ENCODE peak calls at places on chromosome 3, in eight cellular contexts. N is PC-3, K is ovary, O is A549, R is AG04449, W is kidney, C is cardiac fibroblast, J is GM10248. D is an unnamed sample.
A peak's percentile ranks its signal among the peaks of the same experiment; 100 is the strongest.

GRCh38 chr3:57029383-57029782 is 31.1 kb upstream of the SPATA12 start:
- DNase-seq in N (no peak), K (no peak), O (no peak), R (no peak), W (no peak), C (no peak), J (no peak), D (no peak)

GRCh38 chr3:134372405-134373277 is 1.6 kb downstream of the AMOTL2 start:
- DNase-seq in N (no peak), K (no peak), O (no peak), R (no peak), W (peak; percentile 64), C (no peak), J (no peak), D (no peak)

GRCh38 chr3:136022518-136023263 is 57.2 kb downstream of the PPP2R3A start:
- DNase-seq in N (no peak), K (no peak), O (no peak), R (no peak), W (no peak), C (no peak), J (no peak), D (peak; percentile 45)

GRCh38 chr3:179348325-179349013 is 960 bp downstream of the MFN1 start:
- DNase-seq in N (peak; percentile 56), K (no peak), O (no peak), R (no peak), W (no peak), C (peak; percentile 1), J (peak; percentile 71), D (no peak)

GRCh38 chr3:24043985-24044384 is 98.9 kb downstream of the NR1D2 start:
- DNase-seq in N (no peak), K (no peak), O (no peak), R (no peak), W (no peak), C (no peak), J (no peak), D (no peak)

GRCh38 chr3:72427575-72427974 is 420.7 kb downstream of the SHQ1 start:
- DNase-seq in N (no peak), K (no peak), O (no peak), R (no peak), W (no peak), C (no peak), J (no peak), D (no peak)

GRCh38 chr3:66983101-66983500 is 15.0 kb upstream of the KBTBD8 start:
- DNase-seq in N (no peak), K (no peak), O (no peak), R (no peak), W (no peak), C (no peak), J (no peak), D (no peak)

GRCh38 chr3:112143251-112143650 is 10.2 kb upstream of the GCSAM start:
- DNase-seq in N (no peak), K (no peak), O (no peak), R (no peak), W (no peak), C (no peak), J (no peak), D (no peak)

GRCh38 chr3:67215690-67216089 is 217.6 kb downstream of the KBTBD8 start:
- DNase-seq in N (no peak), K (no peak), O (no peak), R (no peak), W (no peak), C (no peak), J (no peak), D (no peak)

GRCh38 chr3:196440696-196441095 is 8.5 kb upstream of the UBXN7 start:
- DNase-seq in N (no peak), K (no peak), O (no peak), R (no peak), W (no peak), C (no peak), J (no peak), D (no peak)

GRCh38 chr3:75249005-75249404 is 415.1 kb upstream of the FRG2C start:
- DNase-seq in N (no peak), K (no peak), O (no peak), R (no peak), W (no peak), C (no peak), J (no peak), D (no peak)

GRCh38 chr3:49723301-49723630 is 485 bp downstream of the GMPPB start:
- DNase-seq in N (peak; percentile 53), K (peak; percentile 51), O (no peak), R (no peak), W (peak; percentile 92), C (peak; percentile 48), J (peak; percentile 60), D (peak; percentile 44)

GRCh38 chr3:48067271-48067670 is 51.1 kb upstream of the MAP4 start:
- DNase-seq in N (no peak), K (no peak), O (no peak), R (no peak), W (no peak), C (no peak), J (no peak), D (no peak)

GRCh38 chr3:122415104-122415744 is 638 bp downstream of the WDR5B start:
- DNase-seq in N (peak; percentile 64), K (no peak), O (peak; percentile 63), R (no peak), W (no peak), C (peak; percentile 40), J (peak; percentile 69), D (peak; percentile 85)

GRCh38 chr3:49017646-49017977 is 768 bp downstream of the DALRD3 start:
- DNase-seq in N (peak; percentile 59), K (no peak), O (no peak), R (no peak), W (no peak), C (no peak), J (no peak), D (no peak)

GRCh38 chr3:8279476-8279875 is 222.1 kb upstream of the LMCD1 start:
- DNase-seq in N (no peak), K (no peak), O (no peak), R (no peak), W (no peak), C (no peak), J (no peak), D (no peak)

GRCh38 chr3:84980011-84980410 is 21.2 kb downstream of the CADM2 start:
- DNase-seq in N (no peak), K (no peak), O (no peak), R (no peak), W (no peak), C (no peak), J (no peak), D (no peak)

GRCh38 chr3:84968701-84969235 is 10.0 kb downstream of the CADM2 start:
- DNase-seq in N (no peak), K (no peak), O (no peak), R (no peak), W (no peak), C (no peak), J (no peak), D (no peak)

GRCh38 chr3:84977021-84977420 is 18.2 kb downstream of the CADM2 start:
- DNase-seq in N (no peak), K (no peak), O (no peak), R (no peak), W (no peak), C (no peak), J (no peak), D (no peak)

GRCh38 chr3:84978833-84979232 is 20.0 kb downstream of the CADM2 start:
- DNase-seq in N (no peak), K (no peak), O (no peak), R (no peak), W (no peak), C (no peak), J (no peak), D (no peak)

GRCh38 chr3:84974347-84974746 is 15.6 kb downstream of the CADM2 start:
- DNase-seq in N (peak; percentile 35), K (no peak), O (no peak), R (no peak), W (no peak), C (no peak), J (no peak), D (peak; percentile 30)
- TF ChIP-seq CTCF in N (peak; percentile 50), K (no peak), O (peak; percentile 20), R (no peak), W (no peak), C (no peak), J (no peak), D (peak; percentile 43)

DNA sequence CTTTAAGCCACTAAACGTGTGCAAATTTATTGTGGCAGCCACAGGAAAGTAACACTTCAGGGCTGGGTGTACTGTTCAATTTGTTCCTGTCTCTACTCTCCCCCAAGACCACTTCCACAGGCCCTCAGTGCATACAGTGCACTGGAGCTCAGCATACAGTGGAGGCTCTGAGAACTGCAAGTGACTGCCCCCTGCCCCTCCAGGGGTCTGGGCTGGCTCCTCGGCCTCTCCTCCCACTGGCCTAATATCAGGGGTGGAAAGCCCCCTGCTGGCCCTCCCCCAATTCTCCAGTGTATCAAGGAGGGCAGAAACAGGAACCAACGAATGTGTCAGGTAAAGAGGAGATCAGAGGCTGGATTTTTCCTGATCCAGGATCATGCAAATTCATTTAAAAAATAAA is 19.9 kb upstream of the HEG1 start:
- DNase-seq in N (no peak), K (no peak), O (no peak), R (no peak), W (no peak), C (no peak), J (no peak), D (no peak)
- TF ChIP-seq CTCF in N (no peak), K (no peak), O (no peak), R (no peak), W (no peak), C (no peak), J (no peak), D (no peak)

DNA sequence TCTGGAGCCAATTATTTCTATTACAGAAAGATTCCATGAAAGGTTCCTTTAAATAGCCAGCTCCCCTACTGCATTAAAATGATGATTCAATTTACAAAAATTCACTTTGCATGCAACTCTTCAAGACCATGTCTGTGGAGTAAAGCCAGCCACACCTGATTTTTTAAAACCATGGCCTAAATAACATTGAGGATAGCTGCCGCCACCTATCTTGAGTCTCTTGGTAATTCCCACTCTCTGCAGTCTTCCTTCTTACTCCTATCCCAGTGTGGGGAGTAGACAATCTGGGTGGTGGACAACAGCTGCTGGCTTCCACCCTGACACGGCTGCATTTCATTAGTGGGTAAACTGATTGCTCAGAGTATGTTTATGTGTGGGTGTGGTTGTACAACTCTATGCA is 10.7 kb downstream of the LRTM1 start:
- DNase-seq in N (no peak), K (no peak), O (no peak), R (no peak), W (no peak), C (no peak), J (no peak), D (no peak)
- TF ChIP-seq CTCF in N (no peak), K (no peak), O (no peak), R (no peak), W (no peak), C (no peak), J (no peak), D (no peak)

DNA sequence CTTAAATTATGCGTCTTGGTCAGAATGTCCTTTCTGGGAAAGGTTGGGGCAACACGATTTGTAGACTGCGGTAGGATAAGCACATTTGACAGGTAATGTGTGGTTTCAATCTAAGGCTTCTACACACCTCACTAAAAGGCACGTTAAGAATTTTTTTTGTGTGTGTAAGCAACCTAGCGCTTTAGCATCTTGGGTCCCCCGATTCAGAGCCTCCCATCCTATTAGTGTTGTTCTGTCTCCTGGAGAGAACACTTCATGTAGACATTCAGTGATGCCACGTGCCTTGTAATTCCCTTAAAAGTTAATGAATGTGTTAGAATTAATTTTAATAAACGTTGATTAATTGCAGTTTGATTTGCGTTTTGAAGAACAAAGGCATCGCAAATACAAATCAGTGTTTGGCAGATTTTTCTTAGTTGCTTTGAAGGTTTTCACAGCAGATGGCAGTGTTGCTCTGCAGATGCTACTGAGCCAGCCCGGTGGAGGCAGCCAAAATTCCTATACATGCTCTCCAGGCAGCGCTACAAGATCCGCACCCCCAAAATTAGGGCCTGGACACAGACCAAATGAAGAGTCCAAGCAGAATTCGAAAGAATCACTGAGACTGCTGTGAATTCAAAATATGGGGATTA is 63.5 kb downstream of the OTOL1 start:
- DNase-seq in N (peak; percentile 80), K (no peak), O (peak; percentile 3), R (no peak), W (no peak), C (peak; percentile 48), J (no peak), D (no peak)
- TF ChIP-seq CTCF in N (peak; percentile 96), K (no peak), O (peak; percentile 75), R (peak; percentile 44), W (peak; percentile 41), C (peak; percentile 67), J (peak; percentile 23), D (peak; percentile 78)

D was measured in LNCaP clone FGC.